ENCODE peak calls at places on chromosomes 12 and 14, in six cellular contexts. Z, J, U, C, Q and O are unnamed samples.

GRCh38 chr12:53352331-53353258 is 16.4 kb upstream of the SP7 start:
- DNase-seq in C (peak), J (peak), Z (no peak), Q (peak), U (peak), O (peak)

GRCh38 chr12:115468087-115468510 is 784.1 kb upstream of the TBX3 start:
- DNase-seq in J (peak), C (no peak), Z (no peak), U (no peak), Q (no peak), O (no peak)

GRCh38 chr12:31007636-31008175 is 66.0 kb upstream of the DDX11 start:
- DNase-seq in J (no peak), C (no peak), Z (no peak), U (no peak), Q (no peak), O (no peak)

GRCh38 chr14:54420478-54421116 is 20.6 kb downstream of the CNIH1 start:
- DNase-seq in Q (no peak), J (no peak), Z (no peak), U (peak), C (peak), O (no peak)

GRCh38 chr12:1791104-1791927 is 29.0 kb upstream of the LRTM2 start:
- DNase-seq in U (peak), Z (no peak), J (peak), C (peak), Q (peak), O (no peak)

GRCh38 chr12:49110191-49111155 is at the start of gene LMBR1L:
- DNase-seq in Q (peak), Z (peak), J (peak), U (peak), C (peak), O (peak)

GRCh38 chr14:28931999-28932398 is 165.4 kb downstream of the FOXG1 start:
- DNase-seq in C (no peak), Q (no peak), J (no peak), U (no peak), Z (no peak), O (no peak)

GRCh38 chr12:94495458-94496137 is 35.9 kb upstream of the CEP83 start:
- DNase-seq in U (no peak), Z (no peak), J (no peak), C (no peak), Q (no peak), O (no peak)